ENCODE peak calls at places on chromosomes 5 and 9, in nine cellular contexts. One of them, this sample, is unnamed.

GRCh38 chr5:150523472-150524350 is 15.8 kb downstream of the NDST1 start:
- DNase-seq in NB4: peak; percentile 72
- DNase-seq in MCF 10A: peak; percentile 81
- DNase-seq in dorsolateral prefrontal cortex: peak; percentile 53
- DNase-seq in fibroblast of lung: peak; percentile 77
- DNase-seq in fibroblast of mammary gland: peak; percentile 84
- DNase-seq in psoas muscle: no peak
- DNase-seq in astrocyte of the spinal cord: peak; percentile 79
- DNase-seq in lower lobe of right lung: no peak
- DNase-seq in this sample: no peak

GRCh38 chr5:4370218-4370617 is 769.9 kb upstream of the ADAMTS16 start:
- DNase-seq in NB4: no peak
- DNase-seq in MCF 10A: no peak
- DNase-seq in dorsolateral prefrontal cortex: no peak
- DNase-seq in fibroblast of lung: no peak
- DNase-seq in fibroblast of mammary gland: peak; percentile 38
- DNase-seq in psoas muscle: no peak
- DNase-seq in astrocyte of the spinal cord: no peak
- DNase-seq in lower lobe of right lung: no peak
- DNase-seq in this sample: no peak

GRCh38 chr5:125696762-125697161 is 726.4 kb upstream of the GRAMD2B start:
- DNase-seq in NB4: no peak
- DNase-seq in MCF 10A: peak; percentile 47
- DNase-seq in dorsolateral prefrontal cortex: no peak
- DNase-seq in fibroblast of lung: peak; percentile 98
- DNase-seq in fibroblast of mammary gland: peak; percentile 94
- DNase-seq in psoas muscle: no peak
- DNase-seq in astrocyte of the spinal cord: peak; percentile 88
- DNase-seq in lower lobe of right lung: no peak
- DNase-seq in this sample: no peak

GRCh38 chr5:158123595-158123994 is 264.6 kb upstream of the CLINT1 start:
- DNase-seq in NB4: no peak
- DNase-seq in MCF 10A: no peak
- DNase-seq in dorsolateral prefrontal cortex: no peak
- DNase-seq in fibroblast of lung: no peak
- DNase-seq in fibroblast of mammary gland: no peak
- DNase-seq in psoas muscle: no peak
- DNase-seq in astrocyte of the spinal cord: no peak
- DNase-seq in lower lobe of right lung: no peak
- DNase-seq in this sample: no peak

GRCh38 chr9:38130724-38131123 is 61.7 kb upstream of the SHB start:
- DNase-seq in NB4: no peak
- DNase-seq in MCF 10A: no peak
- DNase-seq in dorsolateral prefrontal cortex: no peak
- DNase-seq in fibroblast of lung: no peak
- DNase-seq in fibroblast of mammary gland: no peak
- DNase-seq in psoas muscle: no peak
- DNase-seq in astrocyte of the spinal cord: no peak
- DNase-seq in lower lobe of right lung: no peak
- DNase-seq in this sample: no peak

GRCh38 chr9:112527959-112528358 is 41.3 kb downstream of the KIAA1958 start:
- DNase-seq in NB4: no peak
- DNase-seq in MCF 10A: no peak
- DNase-seq in dorsolateral prefrontal cortex: no peak
- DNase-seq in fibroblast of lung: no peak
- DNase-seq in fibroblast of mammary gland: no peak
- DNase-seq in psoas muscle: no peak
- DNase-seq in astrocyte of the spinal cord: no peak
- DNase-seq in lower lobe of right lung: no peak
- DNase-seq in this sample: no peak

GRCh38 chr9:14908221-14909206 is 1.7 kb downstream of the FREM1 start:
- DNase-seq in NB4: no peak
- DNase-seq in MCF 10A: no peak
- DNase-seq in dorsolateral prefrontal cortex: no peak
- DNase-seq in fibroblast of lung: no peak
- DNase-seq in fibroblast of mammary gland: no peak
- DNase-seq in psoas muscle: no peak
- DNase-seq in astrocyte of the spinal cord: no peak
- DNase-seq in lower lobe of right lung: no peak
- DNase-seq in this sample: no peak

GRCh38 chr5:112772095-112772494 is 34.4 kb downstream of the APC start:
- DNase-seq in NB4: no peak
- DNase-seq in MCF 10A: no peak
- DNase-seq in dorsolateral prefrontal cortex: no peak
- DNase-seq in fibroblast of lung: no peak
- DNase-seq in fibroblast of mammary gland: peak; percentile 45
- DNase-seq in psoas muscle: no peak
- DNase-seq in astrocyte of the spinal cord: no peak
- DNase-seq in lower lobe of right lung: no peak
- DNase-seq in this sample: no peak

GRCh38 chr9:80074439-80074838 is 502.7 kb downstream of the TLE4 start:
- DNase-seq in NB4: no peak
- DNase-seq in MCF 10A: peak; percentile 47
- DNase-seq in dorsolateral prefrontal cortex: no peak
- DNase-seq in fibroblast of lung: no peak
- DNase-seq in fibroblast of mammary gland: no peak
- DNase-seq in psoas muscle: peak; percentile 46
- DNase-seq in astrocyte of the spinal cord: no peak
- DNase-seq in lower lobe of right lung: no peak
- DNase-seq in this sample: no peak

GRCh38 chr9:135228345-135228982 is 141.0 kb downstream of the OLFM1 start:
- DNase-seq in NB4: no peak
- DNase-seq in MCF 10A: no peak
- DNase-seq in dorsolateral prefrontal cortex: no peak
- DNase-seq in fibroblast of lung: no peak
- DNase-seq in fibroblast of mammary gland: no peak
- DNase-seq in psoas muscle: peak; percentile 28
- DNase-seq in astrocyte of the spinal cord: no peak
- DNase-seq in lower lobe of right lung: peak; percentile 31
- DNase-seq in this sample: peak; percentile 76

GRCh38 chr9:38641985-38642864 is 21.8 kb upstream of the ANKRD18A start:
- DNase-seq in NB4: peak; percentile 57
- DNase-seq in MCF 10A: peak; percentile 76
- DNase-seq in dorsolateral prefrontal cortex: no peak
- DNase-seq in fibroblast of lung: peak; percentile 36
- DNase-seq in fibroblast of mammary gland: peak; percentile 44
- DNase-seq in psoas muscle: no peak
- DNase-seq in astrocyte of the spinal cord: peak; percentile 72
- DNase-seq in lower lobe of right lung: no peak
- DNase-seq in this sample: no peak

GRCh38 chr9:83266618-83267543 is 203.9 kb upstream of the RASEF start:
- DNase-seq in NB4: no peak
- DNase-seq in MCF 10A: no peak
- DNase-seq in dorsolateral prefrontal cortex: no peak
- DNase-seq in fibroblast of lung: peak; percentile 22
- DNase-seq in fibroblast of mammary gland: peak; percentile 45
- DNase-seq in psoas muscle: peak; percentile 73
- DNase-seq in astrocyte of the spinal cord: no peak
- DNase-seq in lower lobe of right lung: no peak
- DNase-seq in this sample: no peak

GRCh38 chr5:57486206-57486605 is 3.6 kb upstream of the ACTBL2 start:
- DNase-seq in NB4: no peak
- DNase-seq in MCF 10A: no peak
- DNase-seq in dorsolateral prefrontal cortex: no peak
- DNase-seq in fibroblast of lung: no peak
- DNase-seq in fibroblast of mammary gland: no peak
- DNase-seq in psoas muscle: no peak
- DNase-seq in astrocyte of the spinal cord: no peak
- DNase-seq in lower lobe of right lung: no peak
- DNase-seq in this sample: no peak

GRCh38 chr9:2158111-2158610 is 143.0 kb downstream of the SMARCA2 start:
- DNase-seq in NB4: peak; percentile 86
- DNase-seq in MCF 10A: peak; percentile 87
- DNase-seq in dorsolateral prefrontal cortex: no peak
- DNase-seq in fibroblast of lung: peak; percentile 69
- DNase-seq in fibroblast of mammary gland: peak; percentile 80
- DNase-seq in psoas muscle: peak; percentile 59
- DNase-seq in astrocyte of the spinal cord: peak; percentile 73
- DNase-seq in lower lobe of right lung: peak; percentile 65
- DNase-seq in this sample: no peak

GRCh38 chr9:121353246-121353975 is 16.6 kb downstream of the STOM start:
- DNase-seq in NB4: peak; percentile 81
- DNase-seq in MCF 10A: no peak
- DNase-seq in dorsolateral prefrontal cortex: no peak
- DNase-seq in fibroblast of lung: no peak
- DNase-seq in fibroblast of mammary gland: no peak
- DNase-seq in psoas muscle: no peak
- DNase-seq in astrocyte of the spinal cord: no peak
- DNase-seq in lower lobe of right lung: no peak
- DNase-seq in this sample: no peak

GRCh38 chr9:107794259-107794658 is 304.7 kb upstream of the KLF4 start:
- DNase-seq in NB4: peak; percentile 44
- DNase-seq in MCF 10A: no peak
- DNase-seq in dorsolateral prefrontal cortex: no peak
- DNase-seq in fibroblast of lung: no peak
- DNase-seq in fibroblast of mammary gland: no peak
- DNase-seq in psoas muscle: no peak
- DNase-seq in astrocyte of the spinal cord: no peak
- DNase-seq in lower lobe of right lung: no peak
- DNase-seq in this sample: no peak

GRCh38 chr9:75979362-75979761 is 88.9 kb downstream of the PCSK5 start:
- DNase-seq in NB4: peak; percentile 1
- DNase-seq in MCF 10A: peak; percentile 42
- DNase-seq in dorsolateral prefrontal cortex: no peak
- DNase-seq in fibroblast of lung: no peak
- DNase-seq in fibroblast of mammary gland: peak; percentile 16
- DNase-seq in psoas muscle: no peak
- DNase-seq in astrocyte of the spinal cord: no peak
- DNase-seq in lower lobe of right lung: no peak
- DNase-seq in this sample: no peak
- TF ChIP-seq CTCF in NB4: peak; percentile 7
- TF ChIP-seq CTCF in MCF 10A: no peak
- TF ChIP-seq CTCF in dorsolateral prefrontal cortex: no peak
- TF ChIP-seq CTCF in fibroblast of lung: peak; percentile 25
- TF ChIP-seq CTCF in fibroblast of mammary gland: peak; percentile 37
- TF ChIP-seq CTCF in psoas muscle: no peak
- TF ChIP-seq CTCF in astrocyte of the spinal cord: peak; percentile 48
- TF ChIP-seq CTCF in lower lobe of right lung: no peak
- TF ChIP-seq CTCF in this sample: peak; percentile 52

GRCh38 chr9:6488395-6488794 is 75.4 kb downstream of the UHRF2 start:
- DNase-seq in NB4: no peak
- DNase-seq in MCF 10A: no peak
- DNase-seq in dorsolateral prefrontal cortex: no peak
- DNase-seq in fibroblast of lung: no peak
- DNase-seq in fibroblast of mammary gland: no peak
- DNase-seq in psoas muscle: no peak
- DNase-seq in astrocyte of the spinal cord: no peak
- DNase-seq in lower lobe of right lung: no peak
- DNase-seq in this sample: no peak
- TF ChIP-seq CTCF in NB4: peak; percentile 3
- TF ChIP-seq CTCF in MCF 10A: no peak
- TF ChIP-seq CTCF in dorsolateral prefrontal cortex: no peak
- TF ChIP-seq CTCF in fibroblast of lung: no peak
- TF ChIP-seq CTCF in fibroblast of mammary gland: no peak
- TF ChIP-seq CTCF in psoas muscle: no peak
- TF ChIP-seq CTCF in astrocyte of the spinal cord: no peak
- TF ChIP-seq CTCF in lower lobe of right lung: no peak
- TF ChIP-seq CTCF in this sample: no peak

DNA sequence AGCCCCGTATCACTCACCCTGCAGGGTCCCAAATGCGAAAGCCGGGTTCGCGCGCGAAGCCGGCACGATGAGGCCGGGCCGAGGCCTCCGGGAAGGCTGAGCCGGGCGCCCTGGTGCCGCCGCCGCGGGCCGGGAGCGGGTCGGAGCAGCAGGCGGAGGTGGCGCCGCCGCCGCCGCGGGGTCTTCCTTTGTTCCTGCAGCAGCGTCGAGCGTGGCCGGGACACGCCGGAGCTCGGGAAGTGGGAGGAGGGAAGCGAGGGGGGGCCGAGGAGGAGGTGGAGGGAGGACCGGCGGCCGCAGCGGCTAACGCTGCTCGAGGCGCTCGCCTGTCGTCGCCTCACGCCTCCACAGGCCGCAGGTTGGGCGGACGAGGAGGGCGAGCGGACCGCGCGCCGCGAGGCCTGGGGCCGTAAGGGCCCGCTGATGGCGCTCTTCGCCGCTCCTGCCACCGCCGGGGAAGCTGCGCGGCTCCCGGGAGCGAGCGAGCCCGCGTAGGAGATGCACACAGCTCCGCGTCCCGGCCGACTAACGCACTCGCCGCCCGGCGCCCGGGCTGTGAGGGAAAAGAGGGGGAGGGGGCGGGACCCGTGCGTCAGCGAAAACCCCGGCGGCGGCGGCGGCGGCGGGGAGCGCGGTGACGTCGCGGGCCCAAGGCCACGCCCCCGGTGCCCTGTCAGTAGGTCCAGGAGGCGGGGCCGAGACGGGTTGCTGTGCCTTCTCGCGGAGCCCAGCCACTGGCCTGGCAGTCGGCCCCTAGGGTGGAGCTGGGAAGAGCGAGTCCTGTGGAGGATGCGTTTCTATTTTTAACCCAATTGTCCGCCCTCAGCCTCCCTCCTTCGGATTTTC is at the start of gene ZFAND5:
- DNase-seq in NB4: peak; percentile 93
- DNase-seq in MCF 10A: peak; percentile 98
- DNase-seq in dorsolateral prefrontal cortex: peak; percentile 99
- DNase-seq in fibroblast of lung: peak; percentile 97
- DNase-seq in fibroblast of mammary gland: peak; percentile 97
- DNase-seq in psoas muscle: peak; percentile 100
- DNase-seq in astrocyte of the spinal cord: peak; percentile 99
- DNase-seq in lower lobe of right lung: peak; percentile 100
- DNase-seq in this sample: peak; percentile 100
- TF ChIP-seq CTCF in NB4: no peak
- TF ChIP-seq CTCF in MCF 10A: no peak
- TF ChIP-seq CTCF in dorsolateral prefrontal cortex: no peak
- TF ChIP-seq CTCF in fibroblast of lung: no peak
- TF ChIP-seq CTCF in fibroblast of mammary gland: no peak
- TF ChIP-seq CTCF in psoas muscle: no peak
- TF ChIP-seq CTCF in astrocyte of the spinal cord: no peak
- TF ChIP-seq CTCF in lower lobe of right lung: peak; percentile 7
- TF ChIP-seq CTCF in this sample: peak; percentile 42

GRCh38 chr5:139708877-139709586 is 60.9 kb downstream of the CXXC5 start:
- DNase-seq in NB4: peak; percentile 77
- DNase-seq in MCF 10A: no peak
- DNase-seq in dorsolateral prefrontal cortex: peak; percentile 66
- DNase-seq in fibroblast of lung: peak; percentile 76
- DNase-seq in fibroblast of mammary gland: peak; percentile 80
- DNase-seq in psoas muscle: peak; percentile 77
- DNase-seq in astrocyte of the spinal cord: peak; percentile 85
- DNase-seq in lower lobe of right lung: peak; percentile 68
- DNase-seq in this sample: no peak

GRCh38 chr5:139711852-139712171 is 63.7 kb downstream of the CXXC5 start:
- DNase-seq in NB4: peak; percentile 67
- DNase-seq in MCF 10A: no peak
- DNase-seq in dorsolateral prefrontal cortex: peak; percentile 44
- DNase-seq in fibroblast of lung: no peak
- DNase-seq in fibroblast of mammary gland: no peak
- DNase-seq in psoas muscle: peak; percentile 61
- DNase-seq in astrocyte of the spinal cord: no peak
- DNase-seq in lower lobe of right lung: no peak
- DNase-seq in this sample: no peak

GRCh38 chr5:139710370-139711066 is 62.4 kb downstream of the CXXC5 start:
- DNase-seq in NB4: peak; percentile 49
- DNase-seq in MCF 10A: no peak
- DNase-seq in dorsolateral prefrontal cortex: peak; percentile 56
- DNase-seq in fibroblast of lung: peak; percentile 62
- DNase-seq in fibroblast of mammary gland: peak; percentile 43
- DNase-seq in psoas muscle: no peak
- DNase-seq in astrocyte of the spinal cord: peak; percentile 80
- DNase-seq in lower lobe of right lung: peak; percentile 68
- DNase-seq in this sample: no peak

GRCh38 chr5:139709587-139710369 is 61.6 kb downstream of the CXXC5 start:
- DNase-seq in NB4: peak; percentile 78
- DNase-seq in MCF 10A: no peak
- DNase-seq in dorsolateral prefrontal cortex: no peak
- DNase-seq in fibroblast of lung: no peak
- DNase-seq in fibroblast of mammary gland: no peak
- DNase-seq in psoas muscle: no peak
- DNase-seq in astrocyte of the spinal cord: peak; percentile 75
- DNase-seq in lower lobe of right lung: peak; percentile 59
- DNase-seq in this sample: no peak

GRCh38 chr5:139711067-139711851 is 63.1 kb downstream of the CXXC5 start:
- DNase-seq in NB4: peak; percentile 82
- DNase-seq in MCF 10A: peak; percentile 36
- DNase-seq in dorsolateral prefrontal cortex: peak; percentile 64
- DNase-seq in fibroblast of lung: peak; percentile 49
- DNase-seq in fibroblast of mammary gland: peak; percentile 15
- DNase-seq in psoas muscle: peak; percentile 65
- DNase-seq in astrocyte of the spinal cord: peak; percentile 45
- DNase-seq in lower lobe of right lung: no peak
- DNase-seq in this sample: no peak
- TF ChIP-seq CTCF in NB4: peak; percentile 44
- TF ChIP-seq CTCF in MCF 10A: peak; percentile 9
- TF ChIP-seq CTCF in dorsolateral prefrontal cortex: no peak
- TF ChIP-seq CTCF in fibroblast of lung: no peak
- TF ChIP-seq CTCF in fibroblast of mammary gland: peak; percentile 12
- TF ChIP-seq CTCF in psoas muscle: peak; percentile 4
- TF ChIP-seq CTCF in astrocyte of the spinal cord: peak; percentile 51
- TF ChIP-seq CTCF in lower lobe of right lung: peak; percentile 13
- TF ChIP-seq CTCF in this sample: peak; percentile 64